ENCODE peak calls at places on chromosomes 2 and 18, in eight cellular contexts. C, O, A, R, T, W, U and Y are unnamed samples.

GRCh38 chr2:95054016-95054415 is 28.5 kb downstream of the MAL start:
- DNase-seq in C (peak), O (no peak), A (no peak), R (no peak), T (no peak), W (no peak), U (no peak), Y (peak)

GRCh38 chr2:236178921-236179652 is 10.9 kb upstream of the GBX2 start:
- DNase-seq in C (no peak), O (no peak), A (no peak), R (no peak), T (no peak), W (no peak), U (peak), Y (no peak)

GRCh38 chr2:63865159-63865799 is 23.6 kb downstream of the UGP2 start:
- DNase-seq in C (no peak), O (no peak), A (no peak), R (no peak), T (no peak), W (no peak), U (no peak), Y (no peak)

GRCh38 chr2:24818721-24819167 is 25.5 kb downstream of the CENPO start:
- DNase-seq in C (peak), O (no peak), A (no peak), R (no peak), T (no peak), W (peak), U (no peak), Y (no peak)

GRCh38 chr2:217279571-217279970 is 419.7 kb upstream of the TNP1 start:
- DNase-seq in C (no peak), O (no peak), A (no peak), R (no peak), T (no peak), W (no peak), U (peak), Y (no peak)

GRCh38 chr2:234686088-234686890 is 189.4 kb upstream of the ARL4C start:
- DNase-seq in C (no peak), O (no peak), A (no peak), R (no peak), T (no peak), W (no peak), U (peak), Y (no peak)

GRCh38 chr2:2650608-2651375 is 319.7 kb upstream of the MYT1L start:
- DNase-seq in C (peak), O (no peak), A (no peak), R (no peak), T (no peak), W (no peak), U (no peak), Y (no peak)

GRCh38 chr2:40213071-40213470 is 238.8 kb downstream of the SLC8A1 start:
- DNase-seq in C (no peak), O (no peak), A (no peak), R (no peak), T (no peak), W (no peak), U (peak), Y (no peak)

GRCh38 chr2:118062669-118063068 is 25.6 kb upstream of the INSIG2 start:
- DNase-seq in C (no peak), O (no peak), A (no peak), R (no peak), T (no peak), W (no peak), U (no peak), Y (no peak)

GRCh38 chr2:223760838-223761502 is 76.4 kb downstream of the AP1S3 start:
- DNase-seq in C (no peak), O (peak), A (no peak), R (no peak), T (no peak), W (no peak), U (peak), Y (no peak)

GRCh38 chr2:121649402-121649651 is at the start of gene CLASP1:
- DNase-seq in C (peak), O (peak), A (peak), R (peak), T (peak), W (peak), U (peak), Y (peak)

GRCh38 chr2:102013200-102014040 is 21.7 kb downstream of the IL1R2 start:
- DNase-seq in C (no peak), O (no peak), A (no peak), R (no peak), T (no peak), W (no peak), U (no peak), Y (no peak)

GRCh38 chr18:25016666-25017065 is 335.3 kb downstream of the ZNF521 start:
- DNase-seq in C (no peak), O (no peak), A (no peak), R (no peak), T (no peak), W (no peak), U (no peak), Y (no peak)

GRCh38 chr2:14634223-14634884 is 1.8 kb downstream of the LRATD1 start:
- DNase-seq in C (peak), O (no peak), A (peak), R (peak), T (peak), W (peak), U (peak), Y (peak)

GRCh38 chr2:161044095-161044874 is 115.9 kb upstream of the TANK start:
- DNase-seq in C (no peak), O (no peak), A (no peak), R (peak), T (peak), W (no peak), U (no peak), Y (no peak)

GRCh38 chr18:62596145-62597005 is 73.5 kb downstream of the ZCCHC2 start:
- DNase-seq in C (no peak), O (no peak), A (peak), R (no peak), T (no peak), W (no peak), U (no peak), Y (no peak)

GRCh38 chr2:102480796-102481195 is 7.8 kb downstream of the SLC9A4 start:
- DNase-seq in C (no peak), O (no peak), A (no peak), R (no peak), T (no peak), W (no peak), U (no peak), Y (no peak)

GRCh38 chr2:133561045-133561852 is 7.0 kb downstream of the NCKAP5 start:
- DNase-seq in C (no peak), O (no peak), A (no peak), R (peak), T (no peak), W (no peak), U (peak), Y (no peak)

GRCh38 chr2:69241039-69241586 is 145.9 kb downstream of the GFPT1 start:
- DNase-seq in C (no peak), O (no peak), A (no peak), R (no peak), T (no peak), W (no peak), U (no peak), Y (no peak)

GRCh38 chr2:197416268-197416667 is 18.6 kb downstream of the SF3B1 start:
- DNase-seq in C (no peak), O (no peak), A (no peak), R (no peak), T (no peak), W (no peak), U (no peak), Y (no peak)

GRCh38 chr2:85668009-85668856 is at the start of gene SFTPB:
- DNase-seq in C (peak), O (no peak), A (no peak), R (no peak), T (no peak), W (no peak), U (no peak), Y (no peak)

GRCh38 chr2:9280204-9280603 is 73.6 kb downstream of the ASAP2 start:
- DNase-seq in C (no peak), O (no peak), A (no peak), R (no peak), T (no peak), W (no peak), U (no peak), Y (no peak)

GRCh38 chr2:63827749-63828148 is 13.9 kb upstream of the UGP2 start:
- DNase-seq in C (no peak), O (no peak), A (no peak), R (no peak), T (no peak), W (no peak), U (peak), Y (no peak)

GRCh38 chr2:26655611-26656195 is 14.5 kb upstream of the CIB4 start:
- DNase-seq in C (no peak), O (no peak), A (no peak), R (no peak), T (no peak), W (no peak), U (no peak), Y (no peak)

GRCh38 chr2:190123956-190124355 is 61.4 kb upstream of the MSTN start:
- DNase-seq in C (no peak), O (no peak), A (no peak), R (no peak), T (no peak), W (no peak), U (no peak), Y (no peak)

GRCh38 chr2:190515687-190516086 is 18.8 kb downstream of the NEMP2 start:
- DNase-seq in C (no peak), O (no peak), A (no peak), R (no peak), T (no peak), W (no peak), U (no peak), Y (no peak)

GRCh38 chr2:54572262-54572635 is 116.1 kb downstream of the SPTBN1 start:
- DNase-seq in C (no peak), O (no peak), A (no peak), R (no peak), T (no peak), W (no peak), U (peak), Y (no peak)

GRCh38 chr18:42654561-42654960 is 460.9 kb downstream of the RIT2 start:
- DNase-seq in C (no peak), O (no peak), A (no peak), R (no peak), T (no peak), W (no peak), U (no peak), Y (no peak)

GRCh38 chr2:32425719-32426141 is 68.9 kb downstream of the BIRC6 start:
- DNase-seq in C (no peak), O (no peak), A (no peak), R (no peak), T (no peak), W (peak), U (no peak), Y (no peak)

GRCh38 chr2:32424739-32425138 is 67.9 kb downstream of the BIRC6 start:
- DNase-seq in C (no peak), O (no peak), A (no peak), R (no peak), T (no peak), W (no peak), U (no peak), Y (no peak)

GRCh38 chr2:32430804-32431203 is 74.0 kb downstream of the BIRC6 start:
- DNase-seq in C (no peak), O (no peak), A (no peak), R (no peak), T (no peak), W (no peak), U (no peak), Y (no peak)

GRCh38 chr2:32423536-32423935 is 66.7 kb downstream of the BIRC6 start:
- DNase-seq in C (no peak), O (no peak), A (no peak), R (no peak), T (no peak), W (no peak), U (no peak), Y (no peak)

DNA sequence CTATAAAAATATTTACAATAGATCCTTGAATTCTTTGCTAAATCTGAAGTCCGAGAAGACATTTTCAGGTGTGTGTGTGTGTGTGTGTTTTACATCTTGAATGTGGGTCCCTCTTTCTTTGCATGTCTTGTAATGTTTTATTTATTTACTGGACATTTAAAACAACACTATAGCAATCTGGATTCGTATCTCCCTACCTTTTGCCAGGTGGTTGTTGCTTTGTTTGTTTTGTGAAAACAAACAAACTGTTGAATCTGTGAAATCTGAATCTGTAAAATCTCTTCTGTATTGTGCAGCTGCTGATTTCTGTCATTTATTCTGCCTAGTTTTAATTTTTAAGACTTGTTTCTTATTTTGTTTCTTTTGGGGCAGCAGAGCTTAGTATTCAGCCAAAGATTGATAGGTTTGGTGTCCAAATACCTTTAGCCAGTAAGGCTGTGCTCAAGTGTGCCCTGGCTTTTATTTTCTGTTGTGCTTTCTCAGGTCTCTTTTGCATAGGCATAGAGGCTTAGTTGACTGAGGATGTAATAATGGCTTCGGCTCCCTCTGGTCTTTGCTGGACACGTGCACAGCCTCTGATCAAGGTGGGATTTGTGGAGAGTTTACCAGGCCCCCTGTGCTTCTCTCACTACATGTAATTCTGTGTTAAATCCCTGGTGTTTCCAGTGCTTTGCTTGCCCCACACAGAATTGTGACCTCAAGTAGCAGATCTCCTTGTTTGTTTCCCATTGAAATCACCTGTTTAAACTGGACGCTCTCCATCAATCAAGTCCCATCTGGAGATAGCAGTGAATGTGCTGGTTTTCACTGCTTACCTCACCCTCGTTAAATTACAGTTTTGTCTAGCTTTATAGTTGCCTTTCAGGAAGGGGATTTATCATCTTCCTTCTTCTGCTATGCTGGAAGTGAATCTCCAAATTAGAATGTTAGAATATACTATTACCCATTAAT is 71.1 kb downstream of the BIRC6 start:
- DNase-seq in C (no peak), O (no peak), A (no peak), R (no peak), T (no peak), W (no peak), U (peak), Y (no peak)
- H3K4me3 ChIP-seq in C (no peak), O (no peak), A (no peak), R (no peak), T (no peak), W (no peak), U (no peak), Y (no peak)

GRCh38 chr2:10294077-10294476 is 8.6 kb upstream of the HPCAL1 start:
- DNase-seq in C (no peak), O (no peak), A (no peak), R (no peak), T (no peak), W (no peak), U (no peak), Y (no peak)

GRCh38 chr2:10300328-10300920 is 2.3 kb upstream of the HPCAL1 start:
- DNase-seq in C (no peak), O (no peak), A (no peak), R (no peak), T (no peak), W (no peak), U (no peak), Y (no peak)

GRCh38 chr2:10296142-10296541 is 6.6 kb upstream of the HPCAL1 start:
- DNase-seq in C (no peak), O (no peak), A (no peak), R (no peak), T (no peak), W (no peak), U (no peak), Y (no peak)

GRCh38 chr2:10297950-10298349 is 4.8 kb upstream of the HPCAL1 start:
- DNase-seq in C (peak), O (peak), A (no peak), R (peak), T (peak), W (no peak), U (peak), Y (no peak)

DNA sequence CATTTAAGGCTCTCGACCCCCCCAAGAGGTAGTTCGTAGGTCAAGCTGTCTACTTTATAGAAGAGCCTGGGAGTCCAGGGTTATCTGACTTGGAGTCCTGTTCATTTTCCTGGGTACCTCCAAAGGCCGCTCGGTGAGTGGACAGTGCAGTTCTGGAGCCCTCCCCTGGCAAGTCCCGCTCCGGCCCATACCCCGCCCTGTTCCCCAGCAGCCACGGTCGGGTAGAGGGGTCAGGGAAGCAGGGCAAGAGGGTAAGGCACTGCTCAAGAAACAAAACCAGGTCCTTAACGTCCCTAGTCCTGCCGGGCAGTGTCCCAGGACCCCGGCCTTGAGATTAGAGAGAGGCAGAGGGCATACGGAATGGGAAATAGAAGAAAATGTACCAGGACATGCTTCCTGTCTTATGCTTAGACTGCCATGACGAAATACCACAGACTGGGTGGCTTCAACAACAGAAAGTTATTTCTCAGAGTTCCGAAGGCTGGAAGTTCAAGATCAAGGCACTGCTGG is 5.5 kb upstream of the HPCAL1 start:
- DNase-seq in C (no peak), O (no peak), A (no peak), R (no peak), T (no peak), W (no peak), U (no peak), Y (no peak)
- H3K27ac ChIP-seq in C (peak), O (no peak), A (no peak), R (no peak), T (peak), W (no peak), U (no peak), Y (no peak)

DNA sequence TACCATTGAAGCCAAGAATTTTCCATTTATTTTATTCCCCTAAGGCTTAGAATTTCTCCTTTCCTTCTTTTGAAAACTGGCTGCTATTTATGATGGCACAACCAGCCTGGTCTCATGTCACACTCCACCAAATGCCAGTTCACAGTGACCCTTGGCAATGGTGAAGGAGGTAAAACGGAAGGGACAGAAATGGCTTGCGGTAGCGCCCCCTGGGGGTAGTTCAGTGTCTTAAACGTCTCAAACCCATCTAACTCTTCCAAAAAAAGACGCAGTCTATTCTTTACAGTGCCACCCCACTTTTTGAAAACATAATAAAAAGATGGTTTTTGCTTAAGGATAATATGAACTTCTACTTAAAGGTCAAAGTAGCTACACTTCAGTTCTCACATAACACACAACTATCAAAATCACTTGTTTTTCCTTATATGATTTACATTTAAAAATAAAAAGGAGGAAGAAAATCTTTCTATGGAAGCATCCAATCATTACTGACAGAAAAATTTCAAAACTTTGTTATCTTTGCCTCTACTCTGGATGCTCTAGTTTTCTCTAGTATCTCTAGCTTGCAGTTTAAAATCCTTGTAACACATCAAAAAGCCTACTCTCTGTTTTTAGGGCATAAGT is 28.0 kb downstream of the PNO1 start:
- DNase-seq in C (no peak), O (peak), A (peak), R (no peak), T (no peak), W (no peak), U (peak), Y (no peak)
- TF ChIP-seq CTCF in C (no peak), O (peak), A (peak), R (no peak), T (peak), W (no peak), U (peak), Y (peak)

GRCh38 chr18:79963658-79964329 is 649 bp upstream of the HSBP1L1 start:
- DNase-seq in C (no peak), O (no peak), A (no peak), R (no peak), T (no peak), W (no peak), U (no peak), Y (no peak)
- H3K4me3 ChIP-seq in C (peak), O (peak), A (peak), R (peak), T (peak), W (peak), U (peak), Y (peak)

DNA sequence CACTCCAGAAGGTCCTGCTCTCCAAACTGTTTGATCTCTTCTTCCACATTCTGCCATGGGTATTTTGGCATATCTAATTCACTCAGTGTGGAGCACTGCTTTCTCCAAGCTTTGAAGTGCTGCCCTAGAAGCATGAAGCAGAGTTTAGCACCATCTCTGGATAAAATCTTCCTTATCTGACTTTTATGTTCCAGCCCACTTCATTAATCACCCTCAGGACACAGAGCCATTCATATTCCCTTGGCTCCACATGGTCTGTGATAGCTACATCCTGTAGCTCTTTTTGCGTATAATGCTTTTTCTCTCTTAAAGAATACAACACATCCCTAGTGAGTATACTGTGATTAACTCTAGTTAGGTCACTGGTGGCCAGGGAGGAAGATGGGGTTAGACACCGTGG is 56.6 kb upstream of the ARHGAP28 start:
- DNase-seq in C (no peak), O (no peak), A (no peak), R (no peak), T (no peak), W (no peak), U (no peak), Y (no peak)
- H3K27ac ChIP-seq in C (no peak), O (no peak), A (no peak), R (no peak), T (no peak), W (no peak), U (no peak), Y (no peak)

GRCh38 chr18:37019157-37019571 is 190.2 kb downstream of the KIAA1328 start:
- DNase-seq in C (no peak), O (no peak), A (no peak), R (no peak), T (no peak), W (no peak), U (no peak), Y (no peak)
- TF ChIP-seq CTCF in C (no peak), O (no peak), A (no peak), R (no peak), T (no peak), W (no peak), U (no peak), Y (no peak)

DNA sequence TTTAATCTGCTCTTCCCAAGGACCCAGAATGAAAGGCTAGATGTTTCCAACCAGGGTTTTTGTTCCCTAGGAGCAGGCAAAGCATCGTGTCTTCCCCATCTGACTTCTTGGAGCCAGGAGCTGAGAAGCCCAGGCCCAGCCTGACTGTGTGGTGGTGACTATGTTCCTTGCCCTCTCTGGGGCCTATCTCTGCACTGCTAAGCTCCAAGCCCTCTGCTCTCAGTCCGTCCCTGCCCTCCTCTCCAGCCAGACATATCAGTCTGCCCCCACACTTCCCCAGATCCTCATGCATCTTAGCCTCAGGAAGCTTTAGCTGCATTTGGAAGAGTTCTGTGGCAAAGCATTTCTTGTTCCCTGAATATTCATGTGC is 196.6 kb downstream of the CYP26B1 start:
- DNase-seq in C (no peak), O (no peak), A (no peak), R (no peak), T (no peak), W (no peak), U (no peak), Y (no peak)
- H3K4me3 ChIP-seq in C (no peak), O (no peak), A (no peak), R (no peak), T (no peak), W (no peak), U (no peak), Y (no peak)

GRCh38 chr2:65430515-65431416 is 1.6 kb downstream of the SPRED2 start:
- DNase-seq in C (peak), O (peak), A (peak), R (peak), T (peak), W (peak), U (peak), Y (peak)
- H3K27ac ChIP-seq in C (peak), O (no peak), A (peak), R (peak), T (peak), W (peak), U (no peak), Y (peak)